ENCODE peak calls at places on chromosomes 4 and X, in four cellular contexts. L, K, U and N are unnamed samples.

GRCh38 chr4:110104661-110105060 is 93.8 kb downstream of the ELOVL6 start:
- DNase-seq in L (no peak), K (no peak), U (no peak), N (no peak)

GRCh38 chrX:13923289-13923688 is 106.4 kb upstream of the GPM6B start:
- DNase-seq in L (no peak), K (no peak), U (no peak), N (no peak)

GRCh38 chrX:11151799-11152591 is 40.9 kb downstream of the HCCS start:
- DNase-seq in L (no peak), K (no peak), U (no peak), N (no peak)

GRCh38 chrX:123859409-123859827 is 435 bp upstream of the XIAP start:
- DNase-seq in L (no peak), K (no peak), U (no peak), N (no peak)

GRCh38 chrX:151816914-151817313 is 82.4 kb downstream of the CNGA2 start:
- DNase-seq in L (no peak), K (no peak), U (no peak), N (no peak)

GRCh38 chrX:36445576-36445975 is 526.0 kb downstream of the CFAP47 start:
- DNase-seq in L (no peak), K (no peak), U (no peak), N (no peak)

GRCh38 chr4:145808021-145808650 is 128.2 kb downstream of the C4orf51 start:
- DNase-seq in L (no peak), K (peak; percentile 50), U (no peak), N (no peak)

GRCh38 chr4:68748181-68748981 is 67.4 kb upstream of the UGT2B10 start:
- DNase-seq in L (no peak), K (no peak), U (no peak), N (no peak)

GRCh38 chr4:6005175-6005574 is 13.1 kb downstream of the C4orf50 start:
- DNase-seq in L (peak; percentile 9), K (no peak), U (no peak), N (no peak)

GRCh38 chr4:96036781-96037180 is 196.9 kb downstream of the PDHA2 start:
- DNase-seq in L (no peak), K (no peak), U (no peak), N (no peak)

GRCh38 chr4:188573104-188573503 is 433.9 kb downstream of the TRIML1 start:
- DNase-seq in L (no peak), K (no peak), U (no peak), N (no peak)

GRCh38 chrX:111492085-111492484 is 19.4 kb upstream of the SERTM2 start:
- DNase-seq in L (no peak), K (no peak), U (no peak), N (no peak)

GRCh38 chrX:70322784-70323183 is 32.9 kb downstream of the KIF4A start:
- DNase-seq in L (no peak), K (no peak), U (no peak), N (no peak)

GRCh38 chrX:39633293-39633692 is 464.5 kb downstream of the BCOR start:
- DNase-seq in L (no peak), K (no peak), U (no peak), N (no peak)

GRCh38 chr4:4541040-4541631 is 712 bp downstream of the STX18 start:
- DNase-seq in L (no peak), K (no peak), U (no peak), N (no peak)

GRCh38 chr4:155079866-155080265 is 128.6 kb upstream of the NPY2R start:
- DNase-seq in L (no peak), K (no peak), U (no peak), N (no peak)

GRCh38 chrX:28586291-28586690 is 955 bp upstream of the IL1RAPL1 start:
- DNase-seq in L (peak; percentile 70), K (peak; percentile 70), U (no peak), N (no peak)

GRCh38 chrX:28585767-28586166 is 1.5 kb upstream of the IL1RAPL1 start:
- DNase-seq in L (no peak), K (no peak), U (no peak), N (no peak)

GRCh38 chrX:28589048-28589447 is 1.8 kb downstream of the IL1RAPL1 start:
- DNase-seq in L (no peak), K (no peak), U (no peak), N (no peak)

GRCh38 chrX:28584025-28584424 is 3.2 kb upstream of the IL1RAPL1 start:
- DNase-seq in L (no peak), K (no peak), U (no peak), N (no peak)

DNA sequence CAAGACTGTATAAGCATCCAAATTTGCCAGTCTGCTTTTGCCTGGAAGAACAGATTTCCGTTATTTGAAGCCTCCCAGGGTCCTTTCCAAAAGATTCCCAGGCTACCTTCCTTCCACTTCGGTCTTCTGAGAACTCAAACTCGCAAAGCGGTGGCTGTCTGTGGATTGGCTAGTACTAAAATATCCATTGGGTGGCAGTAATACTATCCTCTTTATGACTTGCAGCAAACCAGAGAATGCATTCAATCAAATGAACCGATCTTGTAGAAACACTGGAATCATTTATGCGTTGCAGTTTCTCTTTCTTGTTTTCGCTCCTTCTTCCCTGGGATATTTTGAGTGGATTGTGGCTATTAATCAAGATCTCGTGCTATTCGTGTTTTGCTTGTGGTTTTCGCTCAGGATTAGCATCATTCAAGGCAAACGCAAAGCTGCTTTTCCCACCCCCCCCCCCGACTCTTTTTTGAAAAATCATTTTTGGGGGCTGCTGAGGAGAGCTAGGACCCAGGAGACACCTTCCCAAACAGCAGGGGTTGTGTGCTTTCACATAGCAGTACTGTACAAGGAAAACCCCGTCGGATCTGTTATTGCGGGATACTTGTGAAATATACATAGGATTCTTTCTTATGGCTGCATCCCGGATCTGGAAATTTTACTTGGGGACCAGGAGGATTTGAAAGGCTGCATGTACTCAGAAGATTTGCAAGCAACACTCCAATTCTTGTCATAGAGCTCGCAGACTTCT is at the start of gene IL1RAPL1:
- DNase-seq in L (no peak), K (no peak), U (no peak), N (no peak)
- H3K27me3 ChIP-seq in L (no peaks in the 10 kb centered on the region), K (no peaks in the 10 kb centered on the region), U (no peaks in the 10 kb centered on the region), N (no peaks in the 10 kb centered on the region)

DNA sequence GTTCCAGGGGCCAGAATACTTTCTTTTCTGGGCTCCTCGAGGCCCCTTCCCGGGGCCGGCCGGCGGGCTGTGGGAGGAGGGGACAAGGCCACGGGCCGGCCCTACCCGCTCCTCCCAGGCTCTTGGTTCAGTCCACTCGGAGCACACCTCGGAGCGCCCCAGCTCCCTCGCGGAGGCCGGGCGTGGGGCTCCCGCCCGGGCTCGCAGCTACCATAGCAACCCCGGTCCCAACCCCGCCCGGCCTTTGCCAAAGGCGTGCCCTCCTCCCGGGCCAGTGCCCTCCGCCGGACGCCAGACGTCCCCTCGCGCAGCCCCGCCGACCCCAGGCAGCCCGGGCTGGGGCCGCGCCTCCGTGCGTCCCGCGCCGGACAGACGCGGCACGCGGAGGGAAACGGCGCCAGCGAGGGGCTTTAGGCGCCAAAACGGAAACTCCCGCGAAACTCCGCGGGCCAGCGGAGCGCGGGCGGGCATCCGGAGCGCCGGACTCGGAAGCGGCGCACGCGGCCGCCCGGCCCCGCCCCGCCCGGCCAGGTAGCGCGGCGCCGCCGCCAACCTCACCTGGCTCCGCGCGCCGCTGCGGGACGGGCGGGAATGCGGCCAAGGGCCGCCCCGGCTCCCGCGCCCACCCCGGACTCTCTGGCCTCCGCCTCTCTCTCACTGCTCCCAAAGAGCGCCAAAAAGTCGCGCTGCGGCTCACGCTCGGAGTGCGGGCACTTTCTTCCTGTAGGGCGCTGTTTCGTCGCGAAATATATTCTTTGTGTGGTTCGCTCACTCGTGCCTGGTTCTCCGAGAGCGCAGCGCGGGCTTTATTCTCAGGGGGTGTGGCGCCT is 633 bp upstream of the MBNL3 start:
- DNase-seq in L (peak; percentile 74), K (peak; percentile 38), U (peak; percentile 66), N (peak; percentile 21)
- H3K27ac ChIP-seq in L (peak overlapping the region; percentile 63), K (no peak overlapping the region), U (peak overlapping the region; percentile 66), N (peak overlapping the region; percentile 79)

GRCh38 chrX:33969105-33969504 is 163.0 kb downstream of the FAM47A start:
- DNase-seq in L (no peak), K (no peak), U (no peak), N (no peak)
- H3K9me3 ChIP-seq in L (no peaks in the 10 kb centered on the region), K (peaks cover 11% of the 10 kb centered on the region), U (no peaks in the 10 kb centered on the region), N (no peaks in the 10 kb centered on the region)

GRCh38 chrX:137574784-137575298 is 8.9 kb downstream of the ZIC3 start:
- DNase-seq in L (no peak), K (peak; percentile 77), U (no peak), N (no peak)
- H3K27me3 ChIP-seq in L (peaks cover 20% of the 10 kb centered on the region), K (no peaks in the 10 kb centered on the region), U (no peaks in the 10 kb centered on the region), N (peaks cover 6% of the 10 kb centered on the region)

GRCh38 chr4:20838476-20838875 is 138.2 kb downstream of the PACRGL start:
- DNase-seq in L (no peak), K (no peak), U (no peak), N (no peak)

GRCh38 chr4:20840648-20841190 is 140.5 kb downstream of the PACRGL start:
- DNase-seq in L (no peak), K (no peak), U (no peak), N (no peak)

GRCh38 chr4:20844311-20844710 is 144.1 kb downstream of the PACRGL start:
- DNase-seq in L (no peak), K (no peak), U (no peak), N (no peak)

DNA sequence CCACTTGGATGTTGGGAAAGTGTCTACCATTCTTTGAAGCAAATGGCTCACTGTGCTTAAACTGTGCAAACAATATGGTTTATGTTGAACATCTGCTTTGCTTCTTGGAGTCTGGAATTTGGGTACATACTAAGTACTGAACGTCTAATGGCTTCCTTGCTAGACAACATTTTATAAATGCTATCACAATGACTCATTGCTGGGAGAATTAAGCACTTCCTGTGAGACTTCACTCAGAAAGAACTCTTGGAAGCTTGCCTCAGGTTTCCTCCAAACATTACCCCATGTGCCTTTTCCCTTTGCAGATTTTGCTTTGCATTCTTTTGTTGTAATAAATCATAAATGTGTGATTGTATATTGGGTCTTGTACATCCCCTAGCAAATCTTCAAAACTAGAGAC is 139.7 kb downstream of the PACRGL start:
- DNase-seq in L (no peak), K (no peak), U (no peak), N (no peak)
- H3K27ac ChIP-seq in L (no peak overlapping the region), K (no peak overlapping the region), U (no peak overlapping the region), N (no peak overlapping the region)

GRCh38 chrX:131725001-131725654 is 181.3 kb downstream of the OR13H1 start:
- DNase-seq in L (no peak), K (no peak), U (no peak), N (no peak)

GRCh38 chrX:131728295-131729145 is 184.6 kb downstream of the OR13H1 start:
- DNase-seq in L (peak; percentile 91), K (no peak), U (no peak), N (peak; percentile 72)

GRCh38 chrX:131729295-131729694 is 185.4 kb downstream of the OR13H1 start:
- DNase-seq in L (peak; percentile 94), K (no peak), U (no peak), N (no peak)

GRCh38 chrX:131724292-131724691 is 180.4 kb downstream of the OR13H1 start:
- DNase-seq in L (no peak), K (no peak), U (no peak), N (no peak)

DNA sequence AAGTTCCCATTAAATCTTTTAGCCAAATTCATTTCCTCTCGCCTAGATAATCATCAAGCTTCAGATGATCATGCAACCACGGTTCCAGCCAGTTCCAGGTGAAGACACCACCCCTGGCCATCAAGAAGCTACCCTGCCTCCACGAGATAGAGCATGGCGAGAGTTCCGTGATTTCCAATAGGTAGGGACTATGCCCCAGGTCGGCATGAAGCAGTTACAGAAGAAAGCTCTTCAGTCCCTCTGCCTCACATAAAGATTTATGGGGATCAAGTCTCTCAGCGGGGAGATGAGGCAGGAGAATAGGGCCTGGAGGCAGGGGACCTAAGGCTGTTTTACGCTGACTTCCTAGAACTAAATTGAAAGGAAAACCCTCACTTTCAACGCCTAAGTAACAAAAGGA is 183.9 kb downstream of the OR13H1 start:
- DNase-seq in L (no peak), K (no peak), U (no peak), N (no peak)
- H3K9me3 ChIP-seq in L (no peaks in the 10 kb centered on the region), K (no peaks in the 10 kb centered on the region), U (no peaks in the 10 kb centered on the region), N (no peaks in the 10 kb centered on the region)